ENCODE peak calls at places on chromosomes 5 and 9, in six cellular contexts. V, P, N, W, Z and K are unnamed samples.

GRCh38 chr9:135802876-135803419 is 101.0 kb downstream of the KCNT1 start:
- DNase-seq in V (no peak), P (no peak), N (no peak), W (no peak), Z (no peak), K (no peak)

GRCh38 chr9:101511009-101511408 is 22.6 kb upstream of the RNF20 start:
- DNase-seq in V (no peak), P (no peak), N (no peak), W (no peak), Z (no peak), K (no peak)

GRCh38 chr5:154642499-154643245 is 112.5 kb upstream of the LARP1 start:
- DNase-seq in V (no peak), P (no peak), N (no peak), W (no peak), Z (no peak), K (peak)

GRCh38 chr9:70954126-70954525 is 167.3 kb downstream of the TRPM3 start:
- DNase-seq in V (peak), P (no peak), N (no peak), W (no peak), Z (no peak), K (no peak)

GRCh38 chr5:84228266-84228665 is 156.4 kb downstream of the EDIL3 start:
- DNase-seq in V (no peak), P (no peak), N (no peak), W (no peak), Z (no peak), K (no peak)

GRCh38 chr9:87698069-87698809 is 27.7 kb upstream of the CTSL start:
- DNase-seq in V (no peak), P (no peak), N (no peak), W (no peak), Z (no peak), K (no peak)

GRCh38 chr9:124853605-124854143 is 414 bp downstream of the WDR38 start:
- DNase-seq in V (no peak), P (no peak), N (no peak), W (no peak), Z (no peak), K (no peak)

GRCh38 chr9:137294684-137295312 is 7.3 kb downstream of the NRARP start:
- DNase-seq in V (no peak), P (no peak), N (no peak), W (no peak), Z (no peak), K (no peak)

GRCh38 chr5:14161825-14162556 is 18.8 kb downstream of the TRIO start:
- DNase-seq in V (no peak), P (no peak), N (no peak), W (no peak), Z (no peak), K (no peak)

GRCh38 chr9:96419691-96419969 is 1.5 kb upstream of the ZNF367 start:
- DNase-seq in V (no peak), P (no peak), N (no peak), W (no peak), Z (no peak), K (no peak)
- H3K4me3 ChIP-seq in V (no peak), P (no peak), N (peak), W (peak), Z (peak), K (peak)

GRCh38 chr5:44390332-44390731 is 1.1 kb upstream of the FGF10 start:
- DNase-seq in V (no peak), P (no peak), N (no peak), W (no peak), Z (no peak), K (no peak)

GRCh38 chr5:44389410-44389879 is at the start of gene FGF10:
- DNase-seq in V (peak), P (no peak), N (peak), W (peak), Z (no peak), K (no peak)

GRCh38 chr5:44388504-44389409 is 463 bp downstream of the FGF10 start:
- DNase-seq in V (no peak), P (no peak), N (no peak), W (peak), Z (no peak), K (no peak)

GRCh38 chr5:44387391-44387790 is 1.8 kb downstream of the FGF10 start:
- DNase-seq in V (no peak), P (no peak), N (no peak), W (no peak), Z (no peak), K (no peak)

GRCh38 chr5:44387911-44388310 is 1.3 kb downstream of the FGF10 start:
- DNase-seq in V (no peak), P (no peak), N (no peak), W (no peak), Z (no peak), K (no peak)
- H3K4me3 ChIP-seq in V (peak), P (no peak), N (no peak), W (peak), Z (no peak), K (no peak)

GRCh38 chr9:128770286-128770685 is 1.4 kb downstream of the ZER1 start:
- DNase-seq in V (no peak), P (no peak), N (no peak), W (no peak), Z (no peak), K (no peak)
- H3K4me3 ChIP-seq in V (no peak), P (peak), N (no peak), W (peak), Z (peak), K (peak)

GRCh38 chr9:91817106-91817492 is 132.9 kb downstream of the ROR2 start:
- DNase-seq in V (no peak), P (no peak), N (no peak), W (no peak), Z (no peak), K (no peak)

GRCh38 chr9:91817493-91818225 is 132.4 kb downstream of the ROR2 start:
- DNase-seq in V (peak), P (no peak), N (no peak), W (no peak), Z (no peak), K (no peak)

GRCh38 chr9:91818647-91819403 is 131.2 kb downstream of the ROR2 start:
- DNase-seq in V (no peak), P (no peak), N (no peak), W (no peak), Z (no peak), K (no peak)

GRCh38 chr9:91816356-91816755 is 133.7 kb downstream of the ROR2 start:
- DNase-seq in V (no peak), P (no peak), N (no peak), W (no peak), Z (no peak), K (no peak)

GRCh38 chr9:91818226-91818587 is 131.8 kb downstream of the ROR2 start:
- DNase-seq in V (no peak), P (no peak), N (no peak), W (no peak), Z (no peak), K (peak)
- H3K4me3 ChIP-seq in V (no peak), P (no peak), N (no peak), W (no peak), Z (no peak), K (no peak)

DNA sequence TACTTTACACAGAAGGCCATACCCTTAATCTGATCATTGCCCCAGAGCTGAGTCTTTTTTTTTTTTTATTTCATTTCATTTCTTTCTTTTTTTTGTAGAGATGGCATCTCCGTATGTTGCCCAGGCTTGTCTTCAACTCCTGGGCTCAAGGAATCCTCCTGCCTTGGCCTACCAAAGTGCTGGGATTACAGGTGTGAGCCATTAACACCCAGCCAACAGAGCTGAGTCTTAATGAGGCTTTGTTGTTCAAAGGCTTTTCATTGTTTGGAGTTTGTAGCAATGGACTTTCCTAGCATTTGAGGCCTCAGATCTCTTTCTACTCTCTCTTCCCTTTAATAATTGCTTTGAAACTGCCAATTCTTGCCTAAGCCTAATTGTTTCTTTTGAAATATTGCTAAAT is 176.5 kb upstream of the FBN2 start:
- DNase-seq in V (no peak), P (no peak), N (no peak), W (no peak), Z (no peak), K (no peak)
- H3K4me3 ChIP-seq in V (no peak), P (no peak), N (no peak), W (no peak), Z (no peak), K (no peak)

GRCh38 chr5:111806150-111806549 is 49.2 kb upstream of the NREP start:
- DNase-seq in V (no peak), P (no peak), N (no peak), W (no peak), Z (no peak), K (no peak)
- H3K4me3 ChIP-seq in V (no peak), P (no peak), N (no peak), W (no peak), Z (no peak), K (no peak)

DNA sequence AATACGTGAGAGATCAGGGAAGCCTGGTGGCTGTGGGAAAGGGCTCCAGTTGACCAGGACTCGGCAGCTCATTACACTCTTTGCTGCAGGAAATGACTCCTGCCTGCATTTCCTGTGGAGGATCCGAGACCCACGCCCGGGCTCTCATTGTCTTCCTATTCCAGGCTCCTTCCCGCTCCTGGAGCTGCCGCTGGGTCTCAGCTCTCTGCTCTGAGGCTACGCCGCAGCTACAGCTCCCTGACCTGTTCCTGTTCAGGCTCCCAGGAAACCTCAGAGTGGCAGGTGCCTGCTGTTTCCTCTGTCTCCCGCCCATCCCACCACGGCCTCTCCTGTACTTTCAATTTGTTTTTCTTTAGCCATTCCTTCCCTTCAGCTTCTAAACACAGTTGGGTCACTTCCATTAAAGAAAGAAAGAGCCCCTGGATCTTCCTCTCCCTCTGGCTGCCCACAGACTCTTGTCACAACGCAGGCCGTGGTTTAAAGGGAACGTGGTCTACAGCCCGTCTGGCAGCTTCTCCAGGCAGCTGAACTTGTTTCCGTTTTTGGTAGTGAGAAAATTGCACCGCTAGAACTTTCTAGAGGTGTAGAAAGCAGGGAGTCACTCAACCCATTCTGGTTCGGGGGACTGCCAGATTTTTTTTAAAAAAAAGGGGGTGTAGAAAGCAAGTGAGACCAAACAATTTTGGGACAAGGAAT is 71.4 kb downstream of the IL6ST start:
- DNase-seq in V (no peak), P (no peak), N (peak), W (peak), Z (no peak), K (no peak)
- H3K4me3 ChIP-seq in V (no peak), P (peak), N (peak), W (peak), Z (no peak), K (peak)

GRCh38 chr5:155761502-155761901 is 565.5 kb upstream of the SGCD start:
- DNase-seq in V (no peak), P (no peak), N (no peak), W (no peak), Z (no peak), K (no peak)
- H3K4me3 ChIP-seq in V (no peak), P (no peak), N (no peak), W (no peak), Z (no peak), K (no peak)